ENCODE peak calls at places on chromosomes 13 and 19, in nine cellular contexts. F, X, J, C, O, K, N, G and L are unnamed samples.

GRCh38 chr19:53132231-53132991 is at the start of gene ZNF415:
- DNase-seq in F (peak), X (peak), J (peak), C (peak), O (no peak), K (peak), N (peak), G (peak), L (peak)

GRCh38 chr13:49810825-49811526 is 18.5 kb upstream of the KPNA3 start:
- DNase-seq in F (no peak), X (peak), J (no peak), C (no peak), O (no peak), K (no peak), N (peak), G (no peak), L (no peak)

GRCh38 chr13:51240178-51240577 is 18.0 kb downstream of the FAM124A start:
- DNase-seq in F (no peak), X (no peak), J (no peak), C (no peak), O (no peak), K (no peak), N (no peak), G (no peak), L (no peak)

GRCh38 chr13:59865398-59865797 is 298.3 kb downstream of the DIAPH3 start:
- DNase-seq in F (no peak), X (no peak), J (no peak), C (no peak), O (no peak), K (no peak), N (peak), G (no peak), L (no peak)

GRCh38 chr19:4524808-4525562 is 6.7 kb upstream of the PLIN4 start:
- DNase-seq in F (peak), X (no peak), J (peak), C (peak), O (peak), K (peak), N (no peak), G (peak), L (peak)

GRCh38 chr13:32309312-32309711 is 5.9 kb downstream of the ZAR1L start:
- DNase-seq in F (no peak), X (no peak), J (no peak), C (no peak), O (no peak), K (no peak), N (peak), G (no peak), L (no peak)

GRCh38 chr13:34701919-34702318 is 240.2 kb upstream of the NBEA start:
- DNase-seq in F (no peak), X (no peak), J (no peak), C (no peak), O (no peak), K (no peak), N (no peak), G (no peak), L (no peak)

GRCh38 chr13:74217816-74218215 is 83.6 kb upstream of the KLF12 start:
- DNase-seq in F (no peak), X (peak), J (no peak), C (no peak), O (no peak), K (no peak), N (peak), G (no peak), L (no peak)

GRCh38 chr13:24074687-24075086 is 85.8 kb upstream of the SPATA13 start:
- DNase-seq in F (no peak), X (no peak), J (no peak), C (no peak), O (no peak), K (no peak), N (no peak), G (no peak), L (no peak)

GRCh38 chr19:18114483-18114882 is 16.9 kb downstream of the MAST3 start:
- DNase-seq in F (no peak), X (no peak), J (no peak), C (no peak), O (no peak), K (no peak), N (no peak), G (no peak), L (no peak)

GRCh38 chr19:47022541-47023447 is 3.2 kb downstream of the NPAS1 start:
- DNase-seq in F (no peak), X (no peak), J (no peak), C (no peak), O (no peak), K (no peak), N (no peak), G (no peak), L (no peak)

GRCh38 chr13:34547929-34548328 is 394.1 kb upstream of the NBEA start:
- DNase-seq in F (no peak), X (no peak), J (no peak), C (no peak), O (no peak), K (no peak), N (no peak), G (no peak), L (no peak)

GRCh38 chr19:55694241-55694655 is 19.2 kb downstream of the EPN1 start:
- DNase-seq in F (no peak), X (no peak), J (no peak), C (no peak), O (no peak), K (peak), N (no peak), G (no peak), L (no peak)

GRCh38 chr13:48232420-48233096 is 448 bp upstream of the ITM2B start:
- DNase-seq in F (no peak), X (no peak), J (peak), C (peak), O (no peak), K (peak), N (no peak), G (no peak), L (peak)

GRCh38 chr19:7460562-7460966 is 28.3 kb downstream of the PEX11G start:
- DNase-seq in F (no peak), X (no peak), J (no peak), C (no peak), O (no peak), K (no peak), N (peak), G (no peak), L (no peak)

GRCh38 chr13:79141082-79141481 is 265.0 kb downstream of the RBM26 start:
- DNase-seq in F (no peak), X (no peak), J (no peak), C (no peak), O (no peak), K (no peak), N (no peak), G (no peak), L (no peak)

GRCh38 chr13:80133631-80134083 is 207.3 kb downstream of the SPRY2 start:
- DNase-seq in F (no peak), X (no peak), J (no peak), C (no peak), O (no peak), K (no peak), N (no peak), G (no peak), L (no peak)

GRCh38 chr13:37599509-37599908 is 941 bp upstream of the POSTN start:
- DNase-seq in F (no peak), X (no peak), J (no peak), C (no peak), O (no peak), K (no peak), N (no peak), G (no peak), L (no peak)

GRCh38 chr13:67228031-67228430 is 2.1 kb downstream of the PCDH9 start:
- DNase-seq in F (no peak), X (no peak), J (no peak), C (no peak), O (no peak), K (no peak), N (no peak), G (no peak), L (no peak)

GRCh38 chr19:48255376-48256303 is at the start of gene CARD8:
- DNase-seq in F (peak), X (peak), J (peak), C (peak), O (peak), K (peak), N (peak), G (peak), L (peak)

GRCh38 chr13:112184261-112184660 is 117.3 kb downstream of the SOX1 start:
- DNase-seq in F (no peak), X (no peak), J (no peak), C (no peak), O (no peak), K (no peak), N (no peak), G (no peak), L (no peak)

GRCh38 chr19:41998246-41999020 is 4.4 kb upstream of the ATP1A3 start:
- DNase-seq in F (peak), X (peak), J (no peak), C (peak), O (peak), K (no peak), N (peak), G (no peak), L (no peak)

GRCh38 chr19:2540646-2541454 is 64.9 kb downstream of the GADD45B start:
- DNase-seq in F (no peak), X (peak), J (peak), C (peak), O (no peak), K (peak), N (peak), G (no peak), L (no peak)

GRCh38 chr19:18205180-18205915 is 1.5 kb upstream of the RAB3A start:
- DNase-seq in F (peak), X (peak), J (peak), C (peak), O (peak), K (peak), N (peak), G (peak), L (peak)

GRCh38 chr13:60226507-60226906 is 62.8 kb upstream of the DIAPH3 start:
- DNase-seq in F (no peak), X (peak), J (no peak), C (no peak), O (no peak), K (no peak), N (peak), G (no peak), L (no peak)

GRCh38 chr13:99606322-99607089 is 105.2 kb downstream of the TM9SF2 start:
- DNase-seq in F (peak), X (peak), J (peak), C (peak), O (peak), K (peak), N (peak), G (peak), L (peak)

GRCh38 chr13:60398949-60399589 is 2.0 kb downstream of the TDRD3 start:
- DNase-seq in F (no peak), X (no peak), J (no peak), C (no peak), O (no peak), K (no peak), N (peak), G (no peak), L (no peak)

GRCh38 chr13:110661256-110661655 is 44.7 kb downstream of the CARS2 start:
- DNase-seq in F (no peak), X (no peak), J (no peak), C (no peak), O (no peak), K (no peak), N (no peak), G (no peak), L (no peak)

GRCh38 chr13:51760592-51760991 is 43.4 kb downstream of the DHRS12 start:
- DNase-seq in F (no peak), X (no peak), J (no peak), C (peak), O (no peak), K (no peak), N (no peak), G (no peak), L (no peak)

GRCh38 chr19:14519860-14520407 is 1.7 kb upstream of the DNAJB1 start:
- DNase-seq in F (no peak), X (peak), J (no peak), C (no peak), O (no peak), K (no peak), N (peak), G (no peak), L (no peak)

GRCh38 chr19:843180-843835 is 2.5 kb downstream of the PRTN3 start:
- DNase-seq in F (no peak), X (no peak), J (no peak), C (peak), O (no peak), K (peak), N (no peak), G (no peak), L (no peak)

GRCh38 chr13:33139186-33139585 is 123.0 kb downstream of the KL start:
- DNase-seq in F (no peak), X (no peak), J (no peak), C (peak), O (no peak), K (no peak), N (no peak), G (no peak), L (no peak)

GRCh38 chr13:21812192-21812626 is 141.3 kb downstream of the FGF9 start:
- DNase-seq in F (no peak), X (no peak), J (no peak), C (no peak), O (no peak), K (no peak), N (no peak), G (no peak), L (no peak)

GRCh38 chr13:46404732-46405097 is 17.7 kb upstream of the RUBCNL start:
- DNase-seq in F (no peak), X (no peak), J (no peak), C (no peak), O (no peak), K (no peak), N (no peak), G (no peak), L (no peak)

GRCh38 chr19:30388819-30389218 is 16.6 kb downstream of the ZNF536 start:
- DNase-seq in F (no peak), X (no peak), J (no peak), C (no peak), O (no peak), K (no peak), N (no peak), G (no peak), L (no peak)